ENCODE peak calls at places on chromosomes 13 and 19, in eight cellular contexts. Y is LHCN-M2; P is NCI-H748 treated with DMSO at 0.1 percent for 48 hours; E is stimulated activated CD4-positive, alpha-beta T cell treated with anti-CD3 and anti-CD28 coated beads, Interleukin-2, amount 100 ng/mL, for 48 hours; D is endothelial cell; M is mesothelial cell of epicardium; Z is neuronal stem cell; X is T1000. G is an unnamed sample.

GRCh38 chr13:113927661-113928581 is 46.0 kb downstream of the C13orf46 start:
- DNase-seq in Z (no peak), D (no peak), X (peak), E (no peak), M (peak), Y (peak), P (no peak), G (no peak)

GRCh38 chr13:98448642-98448928 is 128.3 kb downstream of the STK24 start:
- DNase-seq in X (no peak), Z (no peak), D (no peak), E (no peak), P (no peak), M (no peak), Y (no peak), G (no peak)

GRCh38 chr13:97278395-97279078 is 56.4 kb downstream of the MBNL2 start:
- DNase-seq in P (no peak), X (no peak), Y (no peak), M (no peak), D (no peak), E (no peak), Z (no peak), G (no peak)

GRCh38 chr13:32229443-32229842 is 85.7 kb downstream of the ZAR1L start:
- DNase-seq in E (no peak), P (peak), X (no peak), Y (peak), M (no peak), D (no peak), Z (no peak), G (peak)

GRCh38 chr19:36528921-36529518 is 949 bp upstream of the ZNF260 start:
- DNase-seq in Y (no peak), X (no peak), P (no peak), D (peak), Z (no peak), E (peak), M (no peak), G (peak)

GRCh38 chr19:16295071-16295470 is 29.6 kb upstream of the KLF2 start:
- DNase-seq in D (no peak), P (no peak), Z (no peak), X (no peak), Y (no peak), M (no peak), E (no peak), G (peak)

GRCh38 chr13:20408181-20408580 is 117.5 kb downstream of the CRYL1 start:
- DNase-seq in D (no peak), M (peak), P (no peak), Z (no peak), X (no peak), Y (no peak), E (no peak), G (no peak)

GRCh38 chr13:61670384-61671161 is 254.9 kb upstream of the PCDH20 start:
- DNase-seq in M (no peak), P (no peak), Z (no peak), Y (no peak), X (no peak), D (no peak), E (no peak), G (no peak)

GRCh38 chr13:110628952-110629701 is 13.8 kb downstream of the NAXD start:
- DNase-seq in E (no peak), M (no peak), D (no peak), P (no peak), X (no peak), Z (no peak), Y (no peak), G (no peak)

GRCh38 chr13:50587839-50588373 is 255.6 kb downstream of the DLEU7 start:
- DNase-seq in X (no peak), D (no peak), M (no peak), Z (no peak), Y (no peak), E (no peak), P (no peak), G (no peak)

GRCh38 chr19:41548954-41549688 is 26.8 kb upstream of the CEACAM21 start:
- DNase-seq in D (peak), E (peak), Z (peak), M (no peak), Y (no peak), P (no peak), X (no peak), G (no peak)

GRCh38 chr19:13398780-13399726 is 107.2 kb downstream of the CACNA1A start:
- DNase-seq in Y (peak), Z (no peak), M (no peak), X (peak), E (no peak), P (no peak), D (no peak), G (no peak)

GRCh38 chr13:21227917-21228316 is 51.5 kb downstream of the MRPL57 start:
- DNase-seq in E (no peak), P (no peak), Z (no peak), M (no peak), D (no peak), Y (no peak), X (no peak), G (no peak)

GRCh38 chr19:10936661-10937084 is 8.1 kb downstream of the TIMM29 start:
- DNase-seq in D (peak), P (peak), X (peak), Y (peak), M (peak), Z (peak), E (no peak), G (peak)

GRCh38 chr13:76723551-76724232 is 162.5 kb downstream of the KCTD12 start:
- DNase-seq in E (no peak), Z (no peak), D (no peak), M (no peak), X (no peak), P (no peak), Y (peak), G (no peak)

GRCh38 chr19:51372649-51373504 is at the start of gene NKG7:
- DNase-seq in Z (no peak), X (no peak), E (peak), P (no peak), M (no peak), D (no peak), Y (no peak), G (no peak)

GRCh38 chr19:35812220-35813042 is at the start of gene PRODH2:
- DNase-seq in M (no peak), Y (no peak), X (no peak), Z (no peak), E (no peak), P (no peak), D (no peak), G (peak)

GRCh38 chr13:108096301-108096700 is 119.0 kb downstream of the LIG4 start:
- DNase-seq in M (no peak), P (no peak), X (no peak), Z (no peak), Y (no peak), E (no peak), D (no peak), G (no peak)

GRCh38 chr13:76350399-76350798 is 535.8 kb downstream of the KCTD12 start:
- DNase-seq in E (no peak), Y (no peak), D (no peak), P (no peak), M (no peak), X (no peak), Z (no peak), G (no peak)

GRCh38 chr19:4369109-4369887 is 25.9 kb downstream of the MPND start:
- DNase-seq in X (no peak), P (no peak), M (no peak), E (peak), Y (no peak), Z (no peak), D (no peak), G (peak)

GRCh38 chr19:1070931-1071791 is 4.2 kb downstream of the ARHGAP45 start:
- DNase-seq in Z (no peak), X (no peak), M (no peak), P (no peak), D (no peak), Y (no peak), E (no peak), G (peak)

GRCh38 chr19:4474504-4475136 is 2.5 kb downstream of the HDGFL2 start:
- DNase-seq in Z (peak), X (peak), D (peak), Y (peak), E (no peak), M (peak), P (peak), G (no peak)

GRCh38 chr19:35044317-35045117 is 3.0 kb downstream of the HPN start:
- DNase-seq in E (peak), X (peak), M (peak), Y (peak), Z (peak), P (peak), D (peak), G (peak)

GRCh38 chr19:16449330-16449961 is 22.3 kb downstream of the EPS15L1 start:
- DNase-seq in D (no peak), Y (peak), X (no peak), M (no peak), E (no peak), Z (no peak), P (no peak), G (no peak)

GRCh38 chr13:105329359-105329758 is 1206.1 kb downstream of the EFNB2 start:
- DNase-seq in P (no peak), D (no peak), E (no peak), Z (no peak), M (no peak), Y (no peak), X (no peak), G (no peak)

GRCh38 chr13:94534171-94534570 is 54.7 kb upstream of the DCT start:
- DNase-seq in M (no peak), P (no peak), Y (no peak), E (no peak), D (no peak), Z (no peak), X (no peak), G (no peak)

GRCh38 chr13:73259061-73259908 is 200.5 kb downstream of the KLF5 start:
- DNase-seq in X (no peak), D (no peak), P (no peak), Z (no peak), M (no peak), Y (peak), E (no peak), G (no peak)

GRCh38 chr13:51502206-51502651 is 49.4 kb upstream of the INTS6 start:
- DNase-seq in Y (peak), D (no peak), E (peak), Z (no peak), X (no peak), M (no peak), P (no peak), G (no peak)

GRCh38 chr13:75908137-75908536 is 272.0 kb downstream of the LMO7 start:
- DNase-seq in Z (no peak), X (no peak), E (no peak), D (no peak), P (no peak), M (no peak), Y (no peak), G (no peak)

GRCh38 chr19:33468361-33469170 is 53.0 kb downstream of the PEPD start:
- DNase-seq in Z (no peak), D (no peak), M (no peak), E (no peak), Y (no peak), X (no peak), P (no peak), G (no peak)

GRCh38 chr19:10672529-10673150 is 18.5 kb downstream of the ILF3 start:
- DNase-seq in D (no peak), X (no peak), P (no peak), Y (peak), Z (no peak), E (no peak), M (no peak), G (peak)

GRCh38 chr13:110346661-110347067 is 39.6 kb downstream of the COL4A2 start:
- DNase-seq in M (no peak), D (no peak), X (no peak), Z (no peak), E (no peak), Y (no peak), P (peak), G (peak)

GRCh38 chr13:38685974-38686571 is 804 bp upstream of the FREM2 start:
- DNase-seq in Z (peak), M (peak), D (peak), Y (no peak), E (no peak), P (peak), X (no peak), G (peak)

GRCh38 chr13:95176611-95177259 is 124.5 kb downstream of the ABCC4 start:
- DNase-seq in P (no peak), Z (no peak), D (no peak), M (no peak), Y (no peak), X (no peak), E (no peak), G (no peak)

GRCh38 chr13:53885997-53886396 is 857.4 kb downstream of the OLFM4 start:
- DNase-seq in P (no peak), D (no peak), X (no peak), E (no peak), Z (no peak), M (no peak), Y (no peak), G (no peak)

GRCh38 chr19:13068064-13068807 is 34.4 kb downstream of the LYL1 start:
- DNase-seq in Z (no peak), M (no peak), P (no peak), E (no peak), Y (no peak), D (no peak), X (no peak), G (no peak)

G was measured in DMS53.